ENCODE peak calls at places on chromosomes 1 and 21, in six cellular contexts. One of them, this sample, is unnamed.

GRCh38 chr1:31690921-31691320 is 12.9 kb downstream of the COL16A1 start:
- DNase-seq in heart left ventricle: no peak
- DNase-seq in CD4-positive, CD25-positive, alpha-beta regulatory T cell: no peak
- DNase-seq in right cardiac atrium: peak
- DNase-seq in aorta: no peak
- DNase-seq in H1: no peak
- DNase-seq in this sample: no peak

GRCh38 chr1:50658421-50659076 is 235.3 kb upstream of the DMRTA2 start:
- DNase-seq in heart left ventricle: no peak
- DNase-seq in CD4-positive, CD25-positive, alpha-beta regulatory T cell: no peak
- DNase-seq in right cardiac atrium: no peak
- DNase-seq in aorta: no peak
- DNase-seq in H1: no peak
- DNase-seq in this sample: no peak

GRCh38 chr1:206703647-206704046 is 18.9 kb downstream of the MAPKAPK2 start:
- DNase-seq in heart left ventricle: no peak
- DNase-seq in CD4-positive, CD25-positive, alpha-beta regulatory T cell: peak
- DNase-seq in right cardiac atrium: no peak
- DNase-seq in aorta: no peak
- DNase-seq in H1: no peak
- DNase-seq in this sample: no peak

GRCh38 chr1:36161656-36162531 is 5.9 kb downstream of the MAP7D1 start:
- DNase-seq in heart left ventricle: no peak
- DNase-seq in CD4-positive, CD25-positive, alpha-beta regulatory T cell: peak
- DNase-seq in right cardiac atrium: peak
- DNase-seq in aorta: peak
- DNase-seq in H1: no peak
- DNase-seq in this sample: peak

GRCh38 chr1:62068302-62068936 is 126.2 kb upstream of the L1TD1 start:
- DNase-seq in heart left ventricle: peak
- DNase-seq in CD4-positive, CD25-positive, alpha-beta regulatory T cell: no peak
- DNase-seq in right cardiac atrium: no peak
- DNase-seq in aorta: no peak
- DNase-seq in H1: no peak
- DNase-seq in this sample: no peak

GRCh38 chr1:235882816-235883215 is 16.1 kb upstream of the LYST start:
- DNase-seq in heart left ventricle: no peak
- DNase-seq in CD4-positive, CD25-positive, alpha-beta regulatory T cell: no peak
- DNase-seq in right cardiac atrium: no peak
- DNase-seq in aorta: no peak
- DNase-seq in H1: no peak
- DNase-seq in this sample: no peak

GRCh38 chr1:2989976-2990375 is 31.3 kb upstream of the ACTRT2 start:
- DNase-seq in heart left ventricle: no peak
- DNase-seq in CD4-positive, CD25-positive, alpha-beta regulatory T cell: no peak
- DNase-seq in right cardiac atrium: peak
- DNase-seq in aorta: peak
- DNase-seq in H1: no peak
- DNase-seq in this sample: no peak

GRCh38 chr1:40944841-40945430 is 34.6 kb upstream of the CTPS1 start:
- DNase-seq in heart left ventricle: no peak
- DNase-seq in CD4-positive, CD25-positive, alpha-beta regulatory T cell: no peak
- DNase-seq in right cardiac atrium: peak
- DNase-seq in aorta: no peak
- DNase-seq in H1: no peak
- DNase-seq in this sample: no peak

GRCh38 chr21:26916799-26917198 is 50.1 kb downstream of the ADAMTS5 start:
- DNase-seq in heart left ventricle: no peak
- DNase-seq in CD4-positive, CD25-positive, alpha-beta regulatory T cell: no peak
- DNase-seq in right cardiac atrium: no peak
- DNase-seq in aorta: no peak
- DNase-seq in H1: no peak
- DNase-seq in this sample: no peak

GRCh38 chr1:39413902-39414528 is 77.4 kb upstream of the BMP8A start:
- DNase-seq in heart left ventricle: no peak
- DNase-seq in CD4-positive, CD25-positive, alpha-beta regulatory T cell: no peak
- DNase-seq in right cardiac atrium: peak
- DNase-seq in aorta: no peak
- DNase-seq in H1: no peak
- DNase-seq in this sample: no peak

GRCh38 chr1:115141145-115141454 is 51.8 kb upstream of the TSPAN2 start:
- DNase-seq in heart left ventricle: no peak
- DNase-seq in CD4-positive, CD25-positive, alpha-beta regulatory T cell: no peak
- DNase-seq in right cardiac atrium: no peak
- DNase-seq in aorta: no peak
- DNase-seq in H1: no peak
- DNase-seq in this sample: no peak

GRCh38 chr1:46673749-46674182 is 2.1 kb downstream of the TEX38 start:
- DNase-seq in heart left ventricle: no peak
- DNase-seq in CD4-positive, CD25-positive, alpha-beta regulatory T cell: peak
- DNase-seq in right cardiac atrium: no peak
- DNase-seq in aorta: no peak
- DNase-seq in H1: no peak
- DNase-seq in this sample: no peak

GRCh38 chr1:227428803-227429202 is 110.5 kb upstream of the CDC42BPA start:
- DNase-seq in heart left ventricle: peak
- DNase-seq in CD4-positive, CD25-positive, alpha-beta regulatory T cell: no peak
- DNase-seq in right cardiac atrium: no peak
- DNase-seq in aorta: no peak
- DNase-seq in H1: no peak
- DNase-seq in this sample: no peak

GRCh38 chr21:34148826-34149558 is 75.6 kb downstream of the MRPS6 start:
- DNase-seq in heart left ventricle: no peak
- DNase-seq in CD4-positive, CD25-positive, alpha-beta regulatory T cell: no peak
- DNase-seq in right cardiac atrium: no peak
- DNase-seq in aorta: no peak
- DNase-seq in H1: no peak
- DNase-seq in this sample: no peak

GRCh38 chr1:234205966-234206365 is 167.3 kb upstream of the COA6 start:
- DNase-seq in heart left ventricle: no peak
- DNase-seq in CD4-positive, CD25-positive, alpha-beta regulatory T cell: no peak
- DNase-seq in right cardiac atrium: no peak
- DNase-seq in aorta: no peak
- DNase-seq in H1: no peak
- DNase-seq in this sample: no peak

GRCh38 chr1:74356493-74356892 is 121.3 kb downstream of the TNNI3K start:
- DNase-seq in heart left ventricle: no peak
- DNase-seq in CD4-positive, CD25-positive, alpha-beta regulatory T cell: no peak
- DNase-seq in right cardiac atrium: no peak
- DNase-seq in aorta: no peak
- DNase-seq in H1: no peak
- DNase-seq in this sample: no peak

GRCh38 chr1:154992721-154993571 is 440 bp upstream of the LENEP start:
- DNase-seq in heart left ventricle: no peak
- DNase-seq in CD4-positive, CD25-positive, alpha-beta regulatory T cell: no peak
- DNase-seq in right cardiac atrium: peak
- DNase-seq in aorta: peak
- DNase-seq in H1: peak
- DNase-seq in this sample: no peak

GRCh38 chr1:224619209-224619608 is 3.1 kb downstream of the CNIH3 start:
- DNase-seq in heart left ventricle: no peak
- DNase-seq in CD4-positive, CD25-positive, alpha-beta regulatory T cell: no peak
- DNase-seq in right cardiac atrium: no peak
- DNase-seq in aorta: no peak
- DNase-seq in H1: no peak
- DNase-seq in this sample: no peak

GRCh38 chr1:85153149-85153891 is 47.5 kb downstream of the SYDE2 start:
- DNase-seq in heart left ventricle: no peak
- DNase-seq in CD4-positive, CD25-positive, alpha-beta regulatory T cell: peak
- DNase-seq in right cardiac atrium: no peak
- DNase-seq in aorta: no peak
- DNase-seq in H1: no peak
- DNase-seq in this sample: no peak

GRCh38 chr1:175597969-175598765 is 145.2 kb downstream of the TNR start:
- DNase-seq in heart left ventricle: no peak
- DNase-seq in CD4-positive, CD25-positive, alpha-beta regulatory T cell: no peak
- DNase-seq in right cardiac atrium: no peak
- DNase-seq in aorta: no peak
- DNase-seq in H1: no peak
- DNase-seq in this sample: no peak

GRCh38 chr1:9838946-9839345 is 15.2 kb upstream of the CLSTN1 start:
- DNase-seq in heart left ventricle: no peak
- DNase-seq in CD4-positive, CD25-positive, alpha-beta regulatory T cell: no peak
- DNase-seq in right cardiac atrium: no peak
- DNase-seq in aorta: no peak
- DNase-seq in H1: no peak
- DNase-seq in this sample: no peak

GRCh38 chr1:8520483-8520966 is 202.6 kb downstream of the SLC45A1 start:
- DNase-seq in heart left ventricle: no peak
- DNase-seq in CD4-positive, CD25-positive, alpha-beta regulatory T cell: no peak
- DNase-seq in right cardiac atrium: no peak
- DNase-seq in aorta: no peak
- DNase-seq in H1: no peak
- DNase-seq in this sample: no peak

GRCh38 chr1:200367841-200368534 is 41.8 kb downstream of the ZNF281 start:
- DNase-seq in heart left ventricle: no peak
- DNase-seq in CD4-positive, CD25-positive, alpha-beta regulatory T cell: no peak
- DNase-seq in right cardiac atrium: no peak
- DNase-seq in aorta: no peak
- DNase-seq in H1: no peak
- DNase-seq in this sample: no peak

GRCh38 chr21:42102946-42103345 is 31.8 kb downstream of the UMODL1 start:
- DNase-seq in heart left ventricle: no peak
- DNase-seq in CD4-positive, CD25-positive, alpha-beta regulatory T cell: no peak
- DNase-seq in right cardiac atrium: peak
- DNase-seq in aorta: no peak
- DNase-seq in H1: no peak
- DNase-seq in this sample: no peak

GRCh38 chr1:22527555-22528296 is 35.6 kb upstream of the EPHA8 start:
- DNase-seq in heart left ventricle: no peak
- DNase-seq in CD4-positive, CD25-positive, alpha-beta regulatory T cell: no peak
- DNase-seq in right cardiac atrium: no peak
- DNase-seq in aorta: no peak
- DNase-seq in H1: no peak
- DNase-seq in this sample: no peak

GRCh38 chr1:32761253-32761877 is 55.8 kb downstream of the YARS1 start:
- DNase-seq in heart left ventricle: no peak
- DNase-seq in CD4-positive, CD25-positive, alpha-beta regulatory T cell: no peak
- DNase-seq in right cardiac atrium: peak
- DNase-seq in aorta: no peak
- DNase-seq in H1: peak
- DNase-seq in this sample: no peak

GRCh38 chr1:54275349-54275748 is 75.4 kb downstream of the MRPL37 start:
- DNase-seq in heart left ventricle: peak
- DNase-seq in CD4-positive, CD25-positive, alpha-beta regulatory T cell: no peak
- DNase-seq in right cardiac atrium: peak
- DNase-seq in aorta: peak
- DNase-seq in H1: no peak
- DNase-seq in this sample: peak

GRCh38 chr1:19403256-19403655 is 82.1 kb downstream of the CAPZB start:
- DNase-seq in heart left ventricle: no peak
- DNase-seq in CD4-positive, CD25-positive, alpha-beta regulatory T cell: no peak
- DNase-seq in right cardiac atrium: peak
- DNase-seq in aorta: no peak
- DNase-seq in H1: no peak
- DNase-seq in this sample: no peak

GRCh38 chr1:19406680-19407079 is 78.7 kb downstream of the CAPZB start:
- DNase-seq in heart left ventricle: no peak
- DNase-seq in CD4-positive, CD25-positive, alpha-beta regulatory T cell: no peak
- DNase-seq in right cardiac atrium: no peak
- DNase-seq in aorta: no peak
- DNase-seq in H1: no peak
- DNase-seq in this sample: no peak

GRCh38 chr1:19405761-19406481 is 79.4 kb downstream of the CAPZB start:
- DNase-seq in heart left ventricle: no peak
- DNase-seq in CD4-positive, CD25-positive, alpha-beta regulatory T cell: no peak
- DNase-seq in right cardiac atrium: peak
- DNase-seq in aorta: no peak
- DNase-seq in H1: no peak
- DNase-seq in this sample: no peak

GRCh38 chr1:19405195-19405760 is 80.1 kb downstream of the CAPZB start:
- DNase-seq in heart left ventricle: no peak
- DNase-seq in CD4-positive, CD25-positive, alpha-beta regulatory T cell: no peak
- DNase-seq in right cardiac atrium: peak
- DNase-seq in aorta: no peak
- DNase-seq in H1: no peak
- DNase-seq in this sample: no peak

GRCh38 chr1:19404748-19405147 is 80.6 kb downstream of the CAPZB start:
- DNase-seq in heart left ventricle: no peak
- DNase-seq in CD4-positive, CD25-positive, alpha-beta regulatory T cell: no peak
- DNase-seq in right cardiac atrium: peak
- DNase-seq in aorta: no peak
- DNase-seq in H1: no peak
- DNase-seq in this sample: no peak
- H3K27ac ChIP-seq in heart left ventricle: peak
- H3K27ac ChIP-seq in CD4-positive, CD25-positive, alpha-beta regulatory T cell: no peak
- H3K27ac ChIP-seq in right cardiac atrium: peak
- H3K27ac ChIP-seq in aorta: no peak
- H3K27ac ChIP-seq in H1: no peak
- H3K27ac ChIP-seq in this sample: peak

GRCh38 chr21:25563399-25564116 is 43.7 kb downstream of the MRPL39 start:
- DNase-seq in heart left ventricle: no peak
- DNase-seq in CD4-positive, CD25-positive, alpha-beta regulatory T cell: peak
- DNase-seq in right cardiac atrium: no peak
- DNase-seq in aorta: no peak
- DNase-seq in H1: no peak
- DNase-seq in this sample: no peak
- H3K4me3 ChIP-seq in heart left ventricle: no peak
- H3K4me3 ChIP-seq in CD4-positive, CD25-positive, alpha-beta regulatory T cell: peak
- H3K4me3 ChIP-seq in right cardiac atrium: no peak
- H3K4me3 ChIP-seq in aorta: no peak
- H3K4me3 ChIP-seq in H1: no peak
- H3K4me3 ChIP-seq in this sample: no peak

GRCh38 chr1:16137890-16138467 is 17.9 kb downstream of the EPHA2 start:
- DNase-seq in heart left ventricle: peak
- DNase-seq in CD4-positive, CD25-positive, alpha-beta regulatory T cell: no peak
- DNase-seq in right cardiac atrium: no peak
- DNase-seq in aorta: no peak
- DNase-seq in H1: no peak
- DNase-seq in this sample: no peak
- H3K27ac ChIP-seq in heart left ventricle: no peak
- H3K27ac ChIP-seq in CD4-positive, CD25-positive, alpha-beta regulatory T cell: no peak
- H3K27ac ChIP-seq in right cardiac atrium: no peak
- H3K27ac ChIP-seq in aorta: no peak
- H3K27ac ChIP-seq in H1: no peak
- H3K27ac ChIP-seq in this sample: no peak

DNA sequence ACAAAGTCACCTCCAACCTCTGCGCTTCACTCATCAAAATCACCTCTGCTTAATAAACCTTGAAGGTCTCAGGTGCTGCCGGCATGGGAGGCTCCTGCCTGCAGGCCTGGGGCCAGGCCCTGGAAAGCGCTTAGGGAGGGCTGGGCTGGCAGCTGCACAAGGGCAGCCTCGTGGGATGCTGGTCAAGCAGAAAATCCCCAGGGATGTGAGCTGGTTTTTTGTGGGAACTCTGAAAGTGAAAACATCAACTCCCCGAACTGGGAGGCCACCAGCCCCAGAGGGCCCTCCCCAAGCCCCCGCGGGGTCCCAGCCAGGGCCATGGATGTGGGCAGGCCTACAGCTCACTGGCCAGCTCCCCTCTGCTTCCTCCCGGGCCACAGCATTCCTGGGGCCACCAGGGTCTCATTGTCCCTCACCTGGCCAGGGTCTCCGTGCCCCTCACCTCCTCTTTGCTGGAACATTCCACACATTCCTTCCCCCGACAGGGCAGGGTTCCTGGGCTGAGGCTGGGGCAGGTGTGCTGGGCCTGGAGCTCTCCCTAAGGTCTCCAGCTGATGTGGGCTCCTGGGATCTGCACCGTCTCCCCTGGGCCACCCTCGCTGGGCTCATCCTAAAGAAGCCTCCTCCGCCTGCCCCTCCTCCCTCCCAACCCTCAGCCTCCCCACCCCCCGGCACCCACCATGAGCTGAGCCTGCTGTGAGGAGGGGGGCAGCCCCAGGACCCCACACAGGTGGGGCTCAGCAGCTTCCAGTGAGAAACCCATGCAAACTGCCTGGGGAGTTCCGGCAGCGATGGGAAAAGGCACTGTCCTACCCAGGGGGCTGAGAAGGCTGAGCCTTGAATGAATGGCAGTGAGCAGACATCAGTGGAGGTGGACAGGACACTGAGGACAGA is 36.0 kb upstream of the POFUT2 start:
- DNase-seq in heart left ventricle: no peak
- DNase-seq in CD4-positive, CD25-positive, alpha-beta regulatory T cell: no peak
- DNase-seq in right cardiac atrium: peak
- DNase-seq in aorta: peak
- DNase-seq in H1: peak
- DNase-seq in this sample: no peak
- H3K4me3 ChIP-seq in heart left ventricle: no peak
- H3K4me3 ChIP-seq in CD4-positive, CD25-positive, alpha-beta regulatory T cell: no peak
- H3K4me3 ChIP-seq in right cardiac atrium: no peak
- H3K4me3 ChIP-seq in aorta: no peak
- H3K4me3 ChIP-seq in H1: peak
- H3K4me3 ChIP-seq in this sample: no peak

This sample was measured in gastrocnemius medialis.